ENCODE peak calls at places on chromosomes 16 and 17, in six cellular contexts. Q is NCI-H2171 treated with DMSO at 0.1 percent for 48 hours; S is ELR; I is stimulated activated CD4-positive, alpha-beta T cell treated with anti-CD3 and anti-CD28 coated beads, Interleukin-12 subunit alpha, Interleukin-12 subunit beta, amount 100 ng/mL, for 48 hours; G is HCEC 1CT; R is cardiac muscle cell. A is an unnamed sample.

GRCh38 chr17:76262732-76263344 is 2.3 kb upstream of the UBALD2 start:
- DNase-seq in R (no peak), G (no peak), I (no peak), S (no peak), Q (no peak), A (peak)

GRCh38 chr17:27282054-27282501 is 11.8 kb upstream of the WSB1 start:
- DNase-seq in S (no peak), R (no peak), I (no peak), Q (no peak), G (peak), A (peak)

GRCh38 chr16:3346041-3346440 is 9.6 kb upstream of the OR2C1 start:
- DNase-seq in Q (no peak), G (no peak), S (no peak), R (no peak), I (no peak), A (no peak)

GRCh38 chr17:17781591-17782424 is 55.0 kb downstream of the SREBF1 start:
- DNase-seq in G (peak), S (peak), R (peak), Q (peak), I (no peak), A (no peak)

GRCh38 chr17:47253541-47254402 is at the start of gene ITGB3:
- DNase-seq in Q (peak), R (peak), S (peak), G (peak), I (peak), A (peak)

GRCh38 chr16:72990003-72990521 is 57.9 kb downstream of the ZFHX3 start:
- DNase-seq in R (no peak), G (peak), S (peak), Q (no peak), I (no peak), A (peak)

GRCh38 chr16:15041260-15042011 is 14.4 kb downstream of the NTAN1 start:
- DNase-seq in G (no peak), R (no peak), S (no peak), Q (no peak), I (no peak), A (no peak)

GRCh38 chr16:89708481-89708931 is 7.0 kb upstream of the SPATA2L start:
- DNase-seq in Q (no peak), I (no peak), G (no peak), R (no peak), S (no peak), A (no peak)

GRCh38 chr16:50204426-50205108 is 51.5 kb downstream of the TENT4B start:
- DNase-seq in G (no peak), R (no peak), Q (no peak), I (no peak), S (peak), A (peak)

GRCh38 chr17:31443386-31443785 is 51.9 kb downstream of the RAB11FIP4 start:
- DNase-seq in Q (no peak), I (no peak), G (no peak), R (no peak), S (no peak), A (no peak)

GRCh38 chr16:11597737-11598136 is 11.0 kb upstream of the LITAF start:
- DNase-seq in G (no peak), R (no peak), S (no peak), Q (no peak), I (no peak), A (peak)

GRCh38 chr16:49441366-49441780 is 67.8 kb downstream of the C16orf78 start:
- DNase-seq in I (peak), Q (peak), S (no peak), G (no peak), R (peak), A (no peak)

GRCh38 chr17:16419074-16419928 is 3.9 kb downstream of the TRPV2 start:
- DNase-seq in I (no peak), G (peak), Q (no peak), S (peak), R (no peak), A (peak)

GRCh38 chr16:80511824-80512223 is 29.0 kb upstream of the DYNLRB2 start:
- DNase-seq in I (no peak), S (no peak), R (no peak), G (no peak), Q (no peak), A (no peak)

GRCh38 chr17:73718912-73719311 is 74.7 kb upstream of the SDK2 start:
- DNase-seq in Q (no peak), I (no peak), G (no peak), R (peak), S (no peak), A (no peak)

GRCh38 chr17:33267881-33268548 is 25.1 kb downstream of the ASIC2 start:
- DNase-seq in Q (no peak), G (no peak), R (no peak), S (no peak), I (no peak), A (no peak)

GRCh38 chr17:77096570-77097214 is 44.1 kb upstream of the SEC14L1 start:
- DNase-seq in G (peak), Q (peak), R (peak), I (no peak), S (peak), A (peak)

GRCh38 chr17:19013806-19014627 is 9.5 kb upstream of the FAM83G start:
- DNase-seq in S (no peak), R (no peak), Q (no peak), G (no peak), I (no peak), A (no peak)

GRCh38 chr16:2840914-2841313 is 10.8 kb downstream of the ZG16B start:
- DNase-seq in G (no peak), R (no peak), S (no peak), I (no peak), Q (no peak), A (no peak)

GRCh38 chr17:64786337-64786736 is 124.2 kb upstream of the SMURF2 start:
- DNase-seq in G (no peak), R (no peak), S (no peak), Q (no peak), I (no peak), A (no peak)

GRCh38 chr16:1940273-1941161 is 2.5 kb downstream of the MSRB1 start:
- DNase-seq in S (no peak), G (no peak), Q (no peak), I (no peak), R (no peak), A (peak)

GRCh38 chr17:76527430-76528111 is 9.9 kb downstream of the CYGB start:
- DNase-seq in I (no peak), Q (no peak), S (peak), G (peak), R (no peak), A (peak)

GRCh38 chr17:7716299-7716886 is 1.2 kb upstream of the DNAH2 start:
- DNase-seq in I (no peak), S (no peak), R (no peak), Q (peak), G (no peak), A (no peak)

GRCh38 chr17:17740627-17741237 is 59.5 kb downstream of the RAI1 start:
- DNase-seq in I (no peak), R (no peak), G (no peak), Q (no peak), S (no peak), A (no peak)

GRCh38 chr17:34567665-34568064 is 11.7 kb upstream of the TMEM132E start:
- DNase-seq in G (peak), R (no peak), I (no peak), Q (no peak), S (peak), A (no peak)

GRCh38 chr16:5665770-5666169 is 568.2 kb upstream of the EEF2KMT start:
- DNase-seq in S (no peak), Q (no peak), R (peak), I (no peak), G (no peak), A (no peak)

GRCh38 chr16:84546669-84547538 is 42.4 kb upstream of the MEAK7 start:
- DNase-seq in I (no peak), S (no peak), R (peak), Q (peak), G (no peak), A (no peak)

GRCh38 chr16:2228161-2228824 is 4.9 kb downstream of the E4F1 start:
- DNase-seq in Q (no peak), I (no peak), R (no peak), G (no peak), S (no peak), A (no peak)

GRCh38 chr17:78716814-78717393 is 65.2 kb downstream of the CYTH1 start:
- DNase-seq in Q (peak), G (peak), S (peak), R (no peak), I (no peak), A (no peak)

GRCh38 chr17:45293413-45294211 is 23.2 kb downstream of the MAP3K14 start:
- DNase-seq in Q (peak), R (peak), S (peak), G (peak), I (no peak), A (peak)